ENCODE peak calls at places on chromosomes 1 and 21, in seven cellular contexts. One of them, this sample, is unnamed.

GRCh38 chr1:45815667-45816458 is 12.5 kb downstream of the MAST2 start:
- DNase-seq in SK-N-SH: no peak
- DNase-seq in HCT116: no peak
- DNase-seq in HepG2: no peak
- DNase-seq in K562: no peak
- DNase-seq in H1: no peak
- DNase-seq in GM12878: no peak
- DNase-seq in this sample: no peak

GRCh38 chr21:38114717-38115333 is 142.0 kb upstream of the KCNJ15 start:
- DNase-seq in SK-N-SH: no peak
- DNase-seq in HCT116: no peak
- DNase-seq in HepG2: no peak
- DNase-seq in K562: no peak
- DNase-seq in H1: no peak
- DNase-seq in GM12878: no peak
- DNase-seq in this sample: no peak

GRCh38 chr1:112397051-112397471 is 1.0 kb downstream of the CTTNBP2NL start:
- DNase-seq in SK-N-SH: no peak
- DNase-seq in HCT116: no peak
- DNase-seq in HepG2: no peak
- DNase-seq in K562: no peak
- DNase-seq in H1: no peak
- DNase-seq in GM12878: no peak
- DNase-seq in this sample: no peak

GRCh38 chr1:25619101-25619890 is 2.7 kb downstream of the MAN1C1 start:
- DNase-seq in SK-N-SH: peak
- DNase-seq in HCT116: no peak
- DNase-seq in HepG2: no peak
- DNase-seq in K562: peak
- DNase-seq in H1: peak
- DNase-seq in GM12878: no peak
- DNase-seq in this sample: no peak

GRCh38 chr1:98903726-98904125 is 100.9 kb downstream of the PLPPR5 start:
- DNase-seq in SK-N-SH: no peak
- DNase-seq in HCT116: no peak
- DNase-seq in HepG2: no peak
- DNase-seq in K562: no peak
- DNase-seq in H1: no peak
- DNase-seq in GM12878: no peak
- DNase-seq in this sample: no peak

GRCh38 chr21:31730687-31731111 is 1.2 kb downstream of the SCAF4 start:
- DNase-seq in SK-N-SH: no peak
- DNase-seq in HCT116: no peak
- DNase-seq in HepG2: peak
- DNase-seq in K562: no peak
- DNase-seq in H1: peak
- DNase-seq in GM12878: no peak
- DNase-seq in this sample: peak

GRCh38 chr1:203649551-203650011 is 22.9 kb downstream of the ATP2B4 start:
- DNase-seq in SK-N-SH: no peak
- DNase-seq in HCT116: no peak
- DNase-seq in HepG2: no peak
- DNase-seq in K562: no peak
- DNase-seq in H1: no peak
- DNase-seq in GM12878: no peak
- DNase-seq in this sample: no peak

GRCh38 chr1:52635321-52636089 is 2.5 kb downstream of the SHISAL2A start:
- DNase-seq in SK-N-SH: no peak
- DNase-seq in HCT116: no peak
- DNase-seq in HepG2: no peak
- DNase-seq in K562: no peak
- DNase-seq in H1: no peak
- DNase-seq in GM12878: no peak
- DNase-seq in this sample: no peak

GRCh38 chr1:96360036-96360795 is 361.4 kb upstream of the PTBP2 start:
- DNase-seq in SK-N-SH: no peak
- DNase-seq in HCT116: no peak
- DNase-seq in HepG2: no peak
- DNase-seq in K562: no peak
- DNase-seq in H1: no peak
- DNase-seq in GM12878: no peak
- DNase-seq in this sample: no peak

GRCh38 chr21:44618504-44618903 is 6.6 kb downstream of the KRTAP10-8 start:
- DNase-seq in SK-N-SH: no peak
- DNase-seq in HCT116: peak
- DNase-seq in HepG2: peak
- DNase-seq in K562: no peak
- DNase-seq in H1: peak
- DNase-seq in GM12878: no peak
- DNase-seq in this sample: peak

GRCh38 chr1:61255324-61255703 is 173.0 kb downstream of the NFIA start:
- DNase-seq in SK-N-SH: no peak
- DNase-seq in HCT116: no peak
- DNase-seq in HepG2: no peak
- DNase-seq in K562: no peak
- DNase-seq in H1: no peak
- DNase-seq in GM12878: no peak
- DNase-seq in this sample: no peak

GRCh38 chr1:5456090-5456789 is 536.0 kb downstream of the NPHP4 start:
- DNase-seq in SK-N-SH: peak
- DNase-seq in HCT116: no peak
- DNase-seq in HepG2: no peak
- DNase-seq in K562: peak
- DNase-seq in H1: no peak
- DNase-seq in GM12878: no peak
- DNase-seq in this sample: no peak

GRCh38 chr1:20405893-20406604 is 80.0 kb downstream of the CAMK2N1 start:
- DNase-seq in SK-N-SH: no peak
- DNase-seq in HCT116: no peak
- DNase-seq in HepG2: no peak
- DNase-seq in K562: no peak
- DNase-seq in H1: no peak
- DNase-seq in GM12878: no peak
- DNase-seq in this sample: no peak

GRCh38 chr1:14790967-14791366 is 192.5 kb downstream of the KAZN start:
- DNase-seq in SK-N-SH: no peak
- DNase-seq in HCT116: no peak
- DNase-seq in HepG2: no peak
- DNase-seq in K562: no peak
- DNase-seq in H1: no peak
- DNase-seq in GM12878: no peak
- DNase-seq in this sample: no peak

GRCh38 chr1:24805534-24806301 is 60.5 kb downstream of the CLIC4 start:
- DNase-seq in SK-N-SH: no peak
- DNase-seq in HCT116: no peak
- DNase-seq in HepG2: no peak
- DNase-seq in K562: no peak
- DNase-seq in H1: no peak
- DNase-seq in GM12878: no peak
- DNase-seq in this sample: no peak

GRCh38 chr1:224348137-224348536 is 8.5 kb upstream of the CNIH4 start:
- DNase-seq in SK-N-SH: no peak
- DNase-seq in HCT116: no peak
- DNase-seq in HepG2: no peak
- DNase-seq in K562: no peak
- DNase-seq in H1: no peak
- DNase-seq in GM12878: no peak
- DNase-seq in this sample: no peak

GRCh38 chr21:44438531-44439210 is 16.6 kb upstream of the LRRC3 start:
- DNase-seq in SK-N-SH: peak
- DNase-seq in HCT116: no peak
- DNase-seq in HepG2: no peak
- DNase-seq in K562: no peak
- DNase-seq in H1: no peak
- DNase-seq in GM12878: no peak
- DNase-seq in this sample: no peak

GRCh38 chr1:110672753-110673108 is 2.0 kb downstream of the KCNA3 start:
- DNase-seq in SK-N-SH: no peak
- DNase-seq in HCT116: no peak
- DNase-seq in HepG2: no peak
- DNase-seq in K562: no peak
- DNase-seq in H1: no peak
- DNase-seq in GM12878: peak
- DNase-seq in this sample: no peak

GRCh38 chr1:207115269-207115668 is 11.2 kb downstream of the C4BPA start:
- DNase-seq in SK-N-SH: no peak
- DNase-seq in HCT116: no peak
- DNase-seq in HepG2: no peak
- DNase-seq in K562: no peak
- DNase-seq in H1: no peak
- DNase-seq in GM12878: no peak
- DNase-seq in this sample: no peak

GRCh38 chr1:40849801-40850592 is 12.2 kb downstream of the CITED4 start:
- DNase-seq in SK-N-SH: peak
- DNase-seq in HCT116: peak
- DNase-seq in HepG2: peak
- DNase-seq in K562: peak
- DNase-seq in H1: peak
- DNase-seq in GM12878: peak
- DNase-seq in this sample: peak

GRCh38 chr1:119711804-119712341 is at the start of gene PHGDH:
- DNase-seq in SK-N-SH: peak
- DNase-seq in HCT116: peak
- DNase-seq in HepG2: peak
- DNase-seq in K562: peak
- DNase-seq in H1: peak
- DNase-seq in GM12878: peak
- DNase-seq in this sample: peak

GRCh38 chr1:83627045-83627444 is 371.9 kb downstream of the TTLL7 start:
- DNase-seq in SK-N-SH: no peak
- DNase-seq in HCT116: no peak
- DNase-seq in HepG2: no peak
- DNase-seq in K562: no peak
- DNase-seq in H1: no peak
- DNase-seq in GM12878: no peak
- DNase-seq in this sample: no peak

GRCh38 chr1:201360901-201361651 is 16.4 kb downstream of the TNNT2 start:
- DNase-seq in SK-N-SH: no peak
- DNase-seq in HCT116: no peak
- DNase-seq in HepG2: no peak
- DNase-seq in K562: no peak
- DNase-seq in H1: no peak
- DNase-seq in GM12878: no peak
- DNase-seq in this sample: no peak

GRCh38 chr1:41641941-41642527 is 157.6 kb upstream of the EDN2 start:
- DNase-seq in SK-N-SH: no peak
- DNase-seq in HCT116: no peak
- DNase-seq in HepG2: no peak
- DNase-seq in K562: no peak
- DNase-seq in H1: no peak
- DNase-seq in GM12878: no peak
- DNase-seq in this sample: no peak

GRCh38 chr1:26771285-26771642 is 16.5 kb upstream of the PIGV start:
- DNase-seq in SK-N-SH: no peak
- DNase-seq in HCT116: no peak
- DNase-seq in HepG2: no peak
- DNase-seq in K562: no peak
- DNase-seq in H1: no peak
- DNase-seq in GM12878: no peak
- DNase-seq in this sample: no peak
- TF ChIP-seq JUND in SK-N-SH: no peak
- TF ChIP-seq JUND in HCT116: no peak
- TF ChIP-seq JUND in HepG2: no peak
- TF ChIP-seq JUND in K562: no peak
- TF ChIP-seq JUND in H1: no peak
- TF ChIP-seq JUND in GM12878: no peak
- TF ChIP-seq JUND in this sample: no peak

DNA sequence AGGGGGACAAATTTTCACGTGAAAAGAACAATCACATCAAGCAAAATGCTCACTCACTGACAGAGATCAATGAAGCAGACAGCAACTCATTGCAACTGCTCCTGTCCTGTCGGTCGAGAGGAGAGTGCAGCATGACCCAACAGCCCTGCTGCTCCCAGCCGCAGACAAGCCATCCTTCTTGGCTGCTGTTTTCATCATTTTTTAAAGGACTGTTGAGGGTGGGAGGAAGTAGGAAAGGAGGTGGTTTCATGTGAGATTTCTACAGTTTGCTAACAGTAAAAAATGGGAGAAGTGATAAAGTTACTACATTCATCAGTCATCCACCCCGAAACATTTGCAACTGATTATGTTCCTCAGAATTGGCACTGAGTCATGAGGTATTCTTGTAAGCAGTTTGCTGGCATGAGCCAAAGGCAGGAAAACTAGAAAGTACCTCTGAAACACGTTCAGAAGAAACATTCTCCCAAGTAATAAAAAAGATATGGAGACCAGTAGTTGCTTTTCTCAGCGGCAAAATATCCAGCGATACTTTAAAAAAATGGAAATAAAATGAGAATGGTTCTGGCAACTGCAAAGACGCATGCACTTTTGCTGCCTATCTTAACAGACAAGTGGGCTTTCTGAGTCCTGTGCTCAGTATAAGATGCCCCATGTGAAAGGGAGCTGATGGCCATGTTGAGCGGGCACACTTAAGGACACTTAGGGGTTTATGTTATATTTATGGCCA is 72.0 kb upstream of the CLDN14 start:
- DNase-seq in SK-N-SH: no peak
- DNase-seq in HCT116: no peak
- DNase-seq in HepG2: no peak
- DNase-seq in K562: no peak
- DNase-seq in H1: peak
- DNase-seq in GM12878: no peak
- DNase-seq in this sample: no peak
- TF ChIP-seq JUND in SK-N-SH: no peak
- TF ChIP-seq JUND in HCT116: no peak
- TF ChIP-seq JUND in HepG2: no peak
- TF ChIP-seq JUND in K562: no peak
- TF ChIP-seq JUND in H1: no peak
- TF ChIP-seq JUND in GM12878: no peak
- TF ChIP-seq JUND in this sample: no peak

DNA sequence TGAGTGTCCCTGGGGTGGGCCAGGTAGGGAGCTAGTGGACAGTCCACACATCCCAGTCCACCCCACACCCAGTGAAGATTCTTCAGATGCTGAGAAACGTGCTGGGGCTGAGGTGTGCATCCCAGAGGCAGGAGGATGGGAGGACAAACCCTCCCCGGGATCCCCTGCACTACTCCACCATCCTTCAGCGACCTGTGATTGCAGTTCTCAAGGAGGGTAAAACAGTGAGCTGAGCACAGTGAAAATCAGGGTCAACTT is 51.0 kb downstream of the ELK4 start:
- DNase-seq in SK-N-SH: no peak
- DNase-seq in HCT116: no peak
- DNase-seq in HepG2: no peak
- DNase-seq in K562: no peak
- DNase-seq in H1: no peak
- DNase-seq in GM12878: no peak
- DNase-seq in this sample: no peak
- TF ChIP-seq JUND in SK-N-SH: no peak
- TF ChIP-seq JUND in HCT116: no peak
- TF ChIP-seq JUND in HepG2: no peak
- TF ChIP-seq JUND in K562: no peak
- TF ChIP-seq JUND in H1: no peak
- TF ChIP-seq JUND in GM12878: no peak
- TF ChIP-seq JUND in this sample: no peak

DNA sequence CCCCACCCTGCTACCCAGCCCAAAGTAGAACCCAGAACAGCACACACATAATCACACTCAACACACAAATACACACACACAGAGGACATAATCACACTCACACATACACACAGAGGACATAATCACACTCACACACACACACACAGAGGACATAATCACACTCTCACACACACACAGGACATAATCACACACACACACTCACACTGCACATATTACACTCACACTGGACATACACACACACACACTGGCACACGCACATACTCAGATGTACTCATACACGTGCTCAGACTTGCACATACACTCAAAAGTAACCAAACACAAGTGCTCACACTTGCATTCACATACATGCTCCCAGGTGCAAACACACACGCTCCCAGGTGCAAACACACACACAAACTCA is 54.3 kb upstream of the CAMK1G start:
- DNase-seq in SK-N-SH: no peak
- DNase-seq in HCT116: no peak
- DNase-seq in HepG2: no peak
- DNase-seq in K562: no peak
- DNase-seq in H1: no peak
- DNase-seq in GM12878: no peak
- DNase-seq in this sample: no peak
- TF ChIP-seq JUND in SK-N-SH: no peak
- TF ChIP-seq JUND in HCT116: no peak
- TF ChIP-seq JUND in HepG2: no peak
- TF ChIP-seq JUND in K562: no peak
- TF ChIP-seq JUND in H1: no peak
- TF ChIP-seq JUND in GM12878: no peak
- TF ChIP-seq JUND in this sample: no peak

This sample was measured in T47D.